ENCODE peak calls at places on chromosomes 2 and 18, in five cellular contexts. X is HL-60, R is HepG2, Z is K562, T is H1. H is an unnamed sample.

GRCh38 chr2:30232027-30232800 is 880 bp downstream of the LBH start:
- DNase-seq in Z (peak), R (no peak), T (no peak), X (peak), H (no peak)

GRCh38 chr2:11043245-11043644 is 112.0 kb upstream of the SLC66A3 start:
- DNase-seq in X (no peak), Z (no peak), T (no peak), R (no peak), H (no peak)

GRCh38 chr2:238847432-238847801 is 468 bp upstream of the TWIST2 start:
- DNase-seq in R (no peak), T (no peak), X (no peak), Z (no peak), H (no peak)

GRCh38 chr2:38376346-38376682 is 759 bp downstream of the ATL2 start:
- DNase-seq in T (no peak), R (peak), Z (peak), X (peak), H (peak)

GRCh38 chr2:3520591-3520990 is 1.3 kb upstream of the ADI1 start:
- DNase-seq in T (no peak), Z (no peak), X (no peak), R (no peak), H (no peak)

GRCh38 chr2:174546519-174547506 is 50.8 kb downstream of the WIPF1 start:
- DNase-seq in X (peak), T (peak), R (peak), Z (peak), H (no peak)

GRCh38 chr2:196233033-196233807 is 61.8 kb upstream of the STK17B start:
- DNase-seq in R (no peak), T (no peak), Z (no peak), X (no peak), H (no peak)

GRCh38 chr2:26752636-26753035 is 11.4 kb upstream of the SLC35F6 start:
- DNase-seq in Z (no peak), X (no peak), R (no peak), T (no peak), H (no peak)

GRCh38 chr18:50590625-50591024 is 30.7 kb downstream of the MAPK4 start:
- DNase-seq in Z (no peak), T (no peak), X (no peak), R (no peak), H (no peak)

GRCh38 chr2:239368906-239369584 is 31.8 kb downstream of the HDAC4 start:
- DNase-seq in T (no peak), R (no peak), Z (no peak), X (no peak), H (no peak)

GRCh38 chr2:4662161-4662779 is 958.9 kb downstream of the DCDC2C start:
- DNase-seq in T (no peak), X (no peak), R (no peak), Z (no peak), H (no peak)

GRCh38 chr2:28377201-28377816 is 15.3 kb upstream of the FOSL2 start:
- DNase-seq in Z (no peak), X (no peak), R (no peak), T (no peak), H (no peak)

GRCh38 chr2:84856785-84857184 is 24.1 kb downstream of the TRABD2A start:
- DNase-seq in X (peak), T (no peak), Z (peak), R (no peak), H (no peak)

GRCh38 chr18:12032786-12033642 is 51.7 kb downstream of the IMPA2 start:
- DNase-seq in T (no peak), X (no peak), R (no peak), Z (no peak), H (no peak)

GRCh38 chr2:135245055-135245454 is 193.0 kb downstream of the RAB3GAP1 start:
- DNase-seq in R (peak), T (no peak), X (no peak), Z (peak), H (no peak)

GRCh38 chr2:207423886-207424285 is 105.9 kb upstream of the CREB1 start:
- DNase-seq in Z (peak), T (no peak), R (no peak), X (peak), H (peak)

GRCh38 chr2:120930861-120931260 is 195.2 kb downstream of the GLI2 start:
- DNase-seq in Z (no peak), T (no peak), R (no peak), X (no peak), H (no peak)

GRCh38 chr2:136137982-136138381 is 20.0 kb upstream of the CXCR4 start:
- DNase-seq in R (no peak), X (no peak), T (no peak), Z (no peak), H (no peak)

GRCh38 chr2:70085711-70086277 is 1.5 kb upstream of the PCBP1 start:
- DNase-seq in T (no peak), R (no peak), Z (no peak), X (no peak), H (no peak)

GRCh38 chr2:70145851-70146739 is 44.7 kb downstream of the C2orf42 start:
- DNase-seq in R (no peak), Z (peak), X (no peak), T (no peak), H (no peak)

GRCh38 chr2:194739217-194739616 is 917.8 kb upstream of the SLC39A10 start:
- DNase-seq in Z (no peak), T (no peak), X (no peak), R (no peak), H (no peak)

GRCh38 chr2:207300817-207301216 is 135.1 kb upstream of the KLF7 start:
- DNase-seq in Z (no peak), T (no peak), R (no peak), X (no peak), H (no peak)

GRCh38 chr2:118845843-118846666 is 1.4 kb downstream of the EN1 start:
- DNase-seq in T (no peak), X (no peak), R (no peak), Z (no peak), H (no peak)

GRCh38 chr18:61535401-61535800 is 202.2 kb downstream of the CDH20 start:
- DNase-seq in Z (no peak), T (no peak), R (no peak), X (no peak), H (no peak)

GRCh38 chr2:12965540-12966269 is 249.0 kb downstream of the TRIB2 start:
- DNase-seq in T (no peak), Z (peak), R (no peak), X (no peak), H (no peak)

GRCh38 chr2:192194065-192194865 is 468 bp downstream of the TMEFF2 start:
- DNase-seq in T (no peak), R (no peak), Z (peak), X (no peak), H (no peak)

GRCh38 chr2:55957142-55957541 is 33.6 kb upstream of the EFEMP1 start:
- DNase-seq in T (no peak), Z (no peak), X (no peak), R (no peak), H (no peak)

GRCh38 chr2:39059366-39059952 is 61.4 kb downstream of the SOS1 start:
- DNase-seq in T (no peak), Z (peak), R (peak), X (no peak), H (no peak)

GRCh38 chr2:19682493-19682892 is 219.3 kb downstream of the TTC32 start:
- DNase-seq in Z (no peak), R (no peak), X (no peak), T (no peak), H (no peak)

GRCh38 chr2:86628091-86628522 is 4.4 kb upstream of the RNF103 start:
- DNase-seq in X (no peak), T (no peak), Z (no peak), R (peak), H (peak)

GRCh38 chr2:131419447-131419846 is 55.5 kb upstream of the RAB6D start:
- DNase-seq in Z (no peak), T (no peak), R (no peak), X (no peak), H (no peak)

GRCh38 chr2:172613035-172613434 is 57.1 kb downstream of the PDK1 start:
- DNase-seq in R (no peak), X (no peak), T (no peak), Z (peak), H (no peak)

GRCh38 chr2:15177103-15177502 is 384.0 kb downstream of the NBAS start:
- DNase-seq in X (no peak), Z (no peak), R (no peak), T (no peak), H (peak)

GRCh38 chr2:223058952-223059716 is 7.1 kb downstream of the KCNE4 start:
- DNase-seq in R (peak), Z (peak), X (no peak), T (no peak), H (no peak)

GRCh38 chr2:187008111-187008510 is 159.1 kb upstream of the ZSWIM2 start:
- DNase-seq in R (no peak), X (no peak), Z (no peak), T (no peak), H (no peak)

GRCh38 chr18:70621710-70622109 is 332.9 kb downstream of the SOCS6 start:
- DNase-seq in T (no peak), R (no peak), Z (no peak), X (peak), H (no peak)

GRCh38 chr2:77005522-77005921 is 516.7 kb downstream of the LRRTM4 start:
- DNase-seq in T (no peak), R (no peak), X (no peak), Z (no peak), H (no peak)

GRCh38 chr18:55833543-55833942 is 245.6 kb upstream of the TCF4 start:
- DNase-seq in Z (no peak), T (no peak), X (no peak), R (no peak), H (no peak)

GRCh38 chr18:64202836-64203235 is 53.9 kb upstream of the LINC00305 start:
- DNase-seq in X (no peak), Z (no peak), T (no peak), R (no peak), H (no peak)
- TF ChIP-seq GABPA in X (no peak), Z (no peak), T (no peak), R (no peak), H (no peak)

GRCh38 chr2:21043744-21044532 is at the start of gene APOB:
- DNase-seq in R (peak), Z (no peak), T (no peak), X (no peak), H (no peak)

GRCh38 chr2:21042958-21043743 is 722 bp downstream of the APOB start:
- DNase-seq in T (peak), Z (peak), X (peak), R (peak), H (no peak)

GRCh38 chr2:21050164-21050563 is 6.3 kb upstream of the APOB start:
- DNase-seq in R (no peak), X (no peak), Z (no peak), T (no peak), H (no peak)

GRCh38 chr2:21044694-21045371 is 960 bp upstream of the APOB start:
- DNase-seq in X (no peak), R (no peak), T (no peak), Z (no peak), H (no peak)

DNA sequence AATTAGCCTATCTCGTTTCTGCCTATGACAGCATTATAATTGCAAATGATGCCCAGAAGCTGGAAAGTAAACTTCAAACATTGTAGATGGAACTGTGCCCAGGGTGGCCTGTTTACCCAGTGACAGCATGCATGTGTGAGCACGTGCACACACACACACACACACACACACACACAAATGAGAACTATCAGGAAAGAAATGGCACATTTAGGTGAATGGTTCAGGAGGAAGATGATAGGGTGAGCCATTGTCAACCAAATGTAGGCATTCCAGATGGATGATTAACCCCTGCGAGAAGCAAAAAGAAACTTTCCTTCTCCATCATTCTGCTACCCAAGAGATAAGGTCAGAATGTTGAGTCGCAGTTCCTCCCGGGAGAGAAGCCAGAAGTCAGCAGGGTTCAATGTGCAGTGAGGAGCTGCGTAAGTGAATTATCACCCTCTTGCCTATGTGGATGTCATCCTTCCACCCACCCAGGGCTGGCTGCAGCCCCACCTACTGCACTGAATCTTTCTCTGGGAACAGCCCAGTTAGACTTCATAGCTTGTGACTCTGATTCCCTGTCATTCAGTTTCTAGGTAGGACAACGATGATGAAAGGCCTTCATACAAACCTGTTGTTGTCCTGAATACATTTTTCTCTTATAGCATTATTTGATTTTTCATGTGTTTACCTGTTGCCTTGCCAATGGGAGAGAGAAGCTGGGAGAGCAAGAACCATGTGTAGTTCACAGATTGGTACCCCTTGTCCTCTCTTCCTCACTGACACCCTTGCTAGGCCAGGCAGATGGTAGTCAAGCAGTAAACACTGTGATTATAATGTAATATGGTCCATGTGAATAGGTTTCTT is 3.5 kb upstream of the APOB start:
- DNase-seq in T (no peak), R (peak), X (no peak), Z (no peak), H (no peak)
- TF ChIP-seq GABPA in T (no peak), R (no peak), X (no peak), Z (no peak), H (no peak)

GRCh38 chr2:113136828-113137775 is 9.7 kb downstream of the IL1RN start:
- DNase-seq in T (no peak), Z (peak), X (peak), R (peak), H (no peak)
- TF ChIP-seq GABPA in T (no peak), Z (no peak), X (no peak), R (no peak), H (no peak)

GRCh38 chr18:23998018-23998417 is 16.5 kb upstream of the TTC39C start:
- DNase-seq in R (no peak), X (no peak), Z (no peak), T (no peak), H (no peak)

GRCh38 chr18:23994361-23994902 is 20.1 kb upstream of the TTC39C start:
- DNase-seq in T (no peak), R (peak), Z (no peak), X (no peak), H (no peak)

GRCh38 chr18:24000613-24001490 is 13.7 kb upstream of the TTC39C start:
- DNase-seq in T (no peak), Z (no peak), X (no peak), R (no peak), H (no peak)

GRCh38 chr18:23995180-23995579 is 19.4 kb upstream of the TTC39C start:
- DNase-seq in X (no peak), R (no peak), Z (no peak), T (no peak), H (no peak)

DNA sequence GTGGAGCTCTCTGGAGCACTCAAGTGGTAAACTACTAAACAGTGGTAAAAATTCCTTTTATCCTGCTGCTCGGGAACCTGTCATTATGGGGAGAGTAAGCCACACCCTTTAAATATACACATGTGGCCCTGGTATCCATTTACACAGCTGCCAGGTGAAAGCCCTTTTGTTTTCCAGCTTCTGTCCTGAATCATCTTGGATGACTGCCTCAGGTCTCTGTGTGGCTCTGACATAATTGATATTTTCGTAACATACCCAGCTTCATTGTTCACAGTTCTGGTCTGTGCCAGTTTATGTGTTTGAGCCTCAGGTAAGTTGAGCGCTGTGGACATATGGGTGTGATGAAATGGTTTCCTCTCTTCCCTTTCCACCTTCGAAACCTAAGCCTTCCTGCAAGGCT is 15.7 kb upstream of the TTC39C start:
- DNase-seq in X (no peak), T (no peak), Z (no peak), R (peak), H (no peak)
- TF ChIP-seq GABPA in X (no peak), T (no peak), Z (no peak), R (no peak), H (no peak)

DNA sequence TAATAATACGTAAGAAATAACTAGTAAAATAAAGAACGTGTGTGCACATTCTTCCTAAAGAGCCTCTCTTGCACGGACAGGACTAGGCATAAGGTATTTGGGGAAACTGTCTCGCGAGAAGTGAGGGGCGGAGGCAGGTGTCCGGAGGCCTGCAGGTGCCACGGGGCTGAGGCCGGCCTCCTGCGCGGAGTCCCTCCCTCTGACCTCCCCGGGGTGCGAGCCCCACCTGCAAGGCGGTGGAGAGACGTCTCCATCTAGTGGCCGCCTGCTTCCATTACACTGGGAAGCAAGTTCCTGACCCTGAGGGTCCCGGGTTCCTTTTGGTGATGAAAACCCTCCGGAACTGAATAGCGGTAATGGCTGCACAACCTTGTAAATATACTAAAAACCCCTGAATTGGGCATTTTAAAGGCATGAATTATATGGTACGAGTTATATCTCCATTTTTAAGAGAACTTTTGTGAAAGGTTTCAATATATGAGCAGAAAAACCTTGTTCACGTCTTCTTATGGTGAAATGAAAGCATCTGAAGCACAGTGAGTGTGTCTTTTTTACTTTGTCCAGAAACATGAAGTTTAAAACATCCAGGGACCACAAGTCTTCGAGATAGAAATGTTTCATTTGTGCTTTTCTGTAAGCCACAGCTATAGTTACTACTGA is 35.5 kb upstream of the CTDP1 start:
- DNase-seq in X (peak), R (peak), T (no peak), Z (peak), H (peak)
- TF ChIP-seq GABPA in X (no peak), R (no peak), T (peak), Z (no peak), H (no peak)

DNA sequence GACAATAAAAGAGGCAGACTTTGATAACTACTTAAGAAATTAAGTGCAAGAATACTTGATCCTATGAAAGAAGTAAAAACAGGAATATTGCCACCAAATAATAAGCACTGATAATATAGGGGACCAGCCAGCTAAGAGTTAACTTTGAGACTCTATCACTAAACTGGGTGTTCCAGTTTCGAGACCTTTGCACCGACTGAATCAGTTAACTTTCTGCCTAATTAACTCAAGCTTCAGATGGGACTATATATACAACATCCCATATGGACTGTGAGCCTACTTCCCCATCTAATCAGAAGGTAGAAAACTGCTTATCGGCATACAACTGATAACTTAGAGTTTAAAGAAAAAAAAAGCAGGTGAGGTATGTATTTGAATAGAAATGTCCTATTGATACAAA is 25.8 kb upstream of the SLC9A2 start:
- DNase-seq in R (no peak), T (no peak), Z (no peak), X (no peak), H (no peak)
- TF ChIP-seq GABPA in R (no peak), T (no peak), Z (no peak), X (no peak), H (no peak)

GRCh38 chr18:45637546-45638327 is 22.5 kb downstream of the SLC14A2 start:
- DNase-seq in R (no peak), X (peak), T (no peak), Z (no peak), H (no peak)
- TF ChIP-seq GABPA in R (no peak), X (no peak), T (no peak), Z (no peak), H (no peak)

GRCh38 chr2:205545971-205546370 is 136.3 kb upstream of the NRP2 start:
- DNase-seq in R (no peak), T (no peak), Z (no peak), X (no peak), H (no peak)
- TF ChIP-seq GABPA in R (no peak), T (no peak), Z (no peak), X (no peak), H (no peak)

GRCh38 chr2:215635788-215636139 is 199.9 kb upstream of the FN1 start:
- DNase-seq in Z (no peak), X (no peak), T (no peak), R (peak), H (no peak)

GRCh38 chr2:215633360-215633759 is 197.5 kb upstream of the FN1 start:
- DNase-seq in T (no peak), R (no peak), Z (no peak), X (no peak), H (no peak)

GRCh38 chr2:215637658-215638057 is 201.8 kb upstream of the FN1 start:
- DNase-seq in T (no peak), Z (no peak), X (no peak), R (no peak), H (no peak)

GRCh38 chr2:215635071-215635787 is 199.4 kb upstream of the FN1 start:
- DNase-seq in T (no peak), R (no peak), X (no peak), Z (no peak), H (no peak)

GRCh38 chr2:215638687-215639086 is 202.8 kb upstream of the FN1 start:
- DNase-seq in R (no peak), T (no peak), Z (no peak), X (no peak), H (no peak)
- TF ChIP-seq GABPA in R (no peak), T (no peak), Z (no peak), X (no peak), H (no peak)

H was measured in GM12878.